ENCODE peak calls at places on chromosome 11, in seven cellular contexts. S, C, W, A, D, Q and F are unnamed samples.

GRCh38 chr11:6327806-6328205 is 7.5 kb upstream of the CAVIN3 start:
- DNase-seq in C (no peak), Q (no peak), D (no peak), A (no peak), W (no peak), S (no peak), F (no peak)

GRCh38 chr11:133892126-133892525 is 46.8 kb upstream of the SPATA19 start:
- DNase-seq in W (no peak), Q (no peak), C (no peak), S (no peak), D (no peak), A (no peak), F (no peak)

GRCh38 chr11:119918356-119918755 is 189.4 kb upstream of the NECTIN1 start:
- DNase-seq in D (no peak), W (no peak), S (no peak), C (no peak), A (no peak), Q (no peak), F (no peak)

GRCh38 chr11:33689089-33689488 is 11.5 kb downstream of the C11orf91 start:
- DNase-seq in A (no peak), Q (no peak), C (no peak), S (no peak), D (no peak), W (no peak), F (no peak)

GRCh38 chr11:8740156-8740555 is 57.6 kb downstream of the RPL27A start:
- DNase-seq in W (no peak), S (no peak), Q (no peak), D (peak), A (no peak), C (no peak), F (peak)

GRCh38 chr11:83292709-83293435 is 6.7 kb upstream of the CCDC90B start:
- DNase-seq in A (peak), D (peak), S (peak), C (peak), Q (no peak), W (peak), F (peak)

GRCh38 chr11:452203-452744 is 2.2 kb downstream of the PTDSS2 start:
- DNase-seq in D (no peak), Q (no peak), C (no peak), W (no peak), A (no peak), S (no peak), F (no peak)

GRCh38 chr11:128415539-128415938 is 171.8 kb downstream of the ETS1 start:
- DNase-seq in W (no peak), C (no peak), D (no peak), Q (no peak), A (no peak), S (no peak), F (no peak)

GRCh38 chr11:1202154-1202775 is 20.6 kb upstream of the MUC5B start:
- DNase-seq in C (no peak), D (no peak), A (peak), Q (no peak), W (no peak), S (peak), F (peak)

GRCh38 chr11:9590717-9591116 is 17.2 kb downstream of the WEE1 start:
- DNase-seq in C (no peak), D (no peak), S (no peak), Q (no peak), A (no peak), W (no peak), F (no peak)

GRCh38 chr11:14114269-14114668 is 151.7 kb downstream of the SPON1 start:
- DNase-seq in S (no peak), D (no peak), A (no peak), C (no peak), W (no peak), Q (no peak), F (no peak)

GRCh38 chr11:61963282-61964057 is 4.0 kb downstream of the FTH1 start:
- DNase-seq in Q (no peak), S (peak), C (no peak), D (no peak), W (no peak), A (peak), F (peak)

GRCh38 chr11:36164522-36165250 is 124.5 kb downstream of the COMMD9 start:
- DNase-seq in D (no peak), W (no peak), S (no peak), Q (no peak), A (no peak), C (no peak), F (no peak)

GRCh38 chr11:116225236-116225635 is 547.6 kb downstream of the BUD13 start:
- DNase-seq in Q (no peak), D (no peak), W (no peak), C (no peak), A (no peak), S (no peak), F (no peak)

GRCh38 chr11:12099132-12099873 is 11.1 kb upstream of the MICAL2 start:
- DNase-seq in C (no peak), D (no peak), W (no peak), Q (no peak), S (no peak), A (peak), F (no peak)

GRCh38 chr11:111598546-111598945 is 3.7 kb upstream of the SIK2 start:
- DNase-seq in D (no peak), A (no peak), Q (no peak), S (no peak), W (no peak), C (no peak), F (no peak)

GRCh38 chr11:16936643-16937042 is 77.6 kb downstream of the PLEKHA7 start:
- DNase-seq in A (no peak), W (no peak), S (peak), C (peak), Q (no peak), D (no peak), F (no peak)

GRCh38 chr11:6321961-6322362 is 1.7 kb upstream of the CAVIN3 start:
- DNase-seq in C (no peak), D (peak), S (no peak), W (peak), A (peak), Q (no peak), F (peak)

GRCh38 chr11:66950113-66950535 is 8.1 kb downstream of the PC start:
- DNase-seq in D (no peak), C (peak), A (peak), W (no peak), Q (no peak), S (peak), F (no peak)

GRCh38 chr11:83092488-83093384 is 21.0 kb upstream of the RAB30 start:
- DNase-seq in W (no peak), D (no peak), Q (no peak), S (peak), C (no peak), A (no peak), F (no peak)

GRCh38 chr11:13233173-13233572 is 44.4 kb upstream of the BMAL1 start:
- DNase-seq in W (no peak), A (no peak), C (no peak), Q (no peak), D (no peak), S (no peak), F (no peak)

GRCh38 chr11:13030857-13031256 is 21.7 kb downstream of the RASSF10 start:
- DNase-seq in W (no peak), S (peak), C (peak), Q (no peak), D (no peak), A (no peak), F (no peak)

GRCh38 chr11:57349491-57350274 is 11.5 kb downstream of the P2RX3 start:
- DNase-seq in S (peak), D (peak), Q (peak), W (peak), A (peak), C (peak), F (peak)

GRCh38 chr11:73404048-73404447 is 27.8 kb downstream of the RELT start:
- DNase-seq in A (peak), C (peak), S (no peak), W (no peak), Q (no peak), D (peak), F (no peak)

GRCh38 chr11:116580828-116581227 is 192.0 kb downstream of the BUD13 start:
- DNase-seq in C (no peak), D (no peak), A (no peak), W (no peak), Q (no peak), S (no peak), F (no peak)

GRCh38 chr11:78698612-78699011 is 123.9 kb upstream of the NARS2 start:
- DNase-seq in S (no peak), A (no peak), D (no peak), Q (no peak), C (peak), W (no peak), F (no peak)

GRCh38 chr11:119845756-119846155 is 116.8 kb upstream of the NECTIN1 start:
- DNase-seq in D (no peak), A (no peak), Q (no peak), W (no peak), C (no peak), S (no peak), F (no peak)

GRCh38 chr11:134742956-134743808 is 331.1 kb upstream of the B3GAT1 start:
- DNase-seq in Q (no peak), D (no peak), A (no peak), W (no peak), C (no peak), S (no peak), F (no peak)

GRCh38 chr11:19530505-19530904 is 182.1 kb upstream of the NAV2 start:
- DNase-seq in A (no peak), Q (no peak), S (no peak), W (no peak), D (no peak), C (no peak), F (no peak)

GRCh38 chr11:32113200-32113599 is 22.3 kb downstream of the RCN1 start:
- DNase-seq in Q (no peak), W (no peak), C (no peak), A (no peak), S (no peak), D (no peak), F (no peak)

GRCh38 chr11:61611309-61611708 is 30.4 kb upstream of the SYT7 start:
- DNase-seq in S (no peak), W (no peak), C (no peak), D (no peak), A (no peak), Q (no peak), F (no peak)

GRCh38 chr11:93718057-93718563 is 23.2 kb downstream of the TAF1D start:
- DNase-seq in D (no peak), A (peak), S (no peak), Q (no peak), C (no peak), W (peak), F (no peak)

GRCh38 chr11:91792779-91793262 is 431.8 kb upstream of the FAT3 start:
- DNase-seq in A (no peak), D (no peak), S (no peak), C (no peak), Q (no peak), W (peak), F (no peak)

GRCh38 chr11:124674571-124674970 is 867 bp downstream of the SPA17 start:
- DNase-seq in A (no peak), S (no peak), D (no peak), Q (no peak), W (no peak), C (no peak), F (no peak)

GRCh38 chr11:116301141-116301540 is 471.6 kb downstream of the BUD13 start:
- DNase-seq in Q (no peak), A (no peak), S (no peak), C (no peak), D (no peak), W (no peak), F (no peak)

GRCh38 chr11:68503792-68504191 is 43.2 kb downstream of the PPP6R3 start:
- DNase-seq in W (no peak), C (peak), Q (no peak), S (no peak), D (no peak), A (no peak), F (no peak)

GRCh38 chr11:62054484-62055121 is 69.2 kb upstream of the INCENP start:
- DNase-seq in W (peak), C (no peak), A (peak), S (no peak), Q (peak), D (no peak), F (no peak)

GRCh38 chr11:110896358-110896757 is 184.1 kb upstream of the ARHGAP20 start:
- DNase-seq in W (no peak), S (no peak), Q (no peak), C (no peak), D (peak), A (no peak), F (no peak)

GRCh38 chr11:46632502-46632901 is 15.1 kb downstream of the ATG13 start:
- DNase-seq in W (peak), A (no peak), Q (no peak), S (no peak), D (no peak), C (no peak), F (no peak)